ENCODE peak calls at places on chromosomes 7 and 10, in ten cellular contexts. One of them, this sample, is unnamed. For H3K36me3, the result is how much of the 10 kb centered on the place peaks cover.

GRCh38 chr7:24899905-24900304 is 80.1 kb downstream of the OSBPL3 start:
- DNase-seq in heart left ventricle: no peak
- DNase-seq in aorta: no peak
- DNase-seq in A673: no peak
- DNase-seq in GM12878: peak
- DNase-seq in keratinocyte: no peak
- DNase-seq in CD8-positive, alpha-beta memory T cell: no peak
- DNase-seq in GM23338: no peak
- DNase-seq in GM06990: peak
- DNase-seq in BJ: no peak
- DNase-seq in this sample: no peak

GRCh38 chr10:77406764-77407430 is 230.7 kb downstream of the KCNMA1 start:
- DNase-seq in heart left ventricle: no peak
- DNase-seq in aorta: no peak
- DNase-seq in A673: no peak
- DNase-seq in GM12878: no peak
- DNase-seq in keratinocyte: no peak
- DNase-seq in CD8-positive, alpha-beta memory T cell: no peak
- DNase-seq in GM23338: no peak
- DNase-seq in GM06990: no peak
- DNase-seq in BJ: no peak
- DNase-seq in this sample: no peak

GRCh38 chr10:97016728-97017473 is 168.9 kb downstream of the SLIT1 start:
- DNase-seq in heart left ventricle: no peak
- DNase-seq in aorta: no peak
- DNase-seq in A673: no peak
- DNase-seq in GM12878: peak
- DNase-seq in keratinocyte: no peak
- DNase-seq in CD8-positive, alpha-beta memory T cell: no peak
- DNase-seq in GM23338: peak
- DNase-seq in GM06990: peak
- DNase-seq in BJ: no peak
- DNase-seq in this sample: no peak

GRCh38 chr10:109914966-109915365 is 8.3 kb downstream of the XPNPEP1 start:
- DNase-seq in heart left ventricle: no peak
- DNase-seq in aorta: no peak
- DNase-seq in A673: peak
- DNase-seq in GM12878: peak
- DNase-seq in keratinocyte: no peak
- DNase-seq in CD8-positive, alpha-beta memory T cell: peak
- DNase-seq in GM23338: no peak
- DNase-seq in GM06990: peak
- DNase-seq in BJ: no peak
- DNase-seq in this sample: no peak

GRCh38 chr7:38398725-38399321 is 125.4 kb upstream of the TARP start:
- DNase-seq in heart left ventricle: peak
- DNase-seq in aorta: peak
- DNase-seq in A673: peak
- DNase-seq in GM12878: no peak
- DNase-seq in keratinocyte: no peak
- DNase-seq in CD8-positive, alpha-beta memory T cell: peak
- DNase-seq in GM23338: peak
- DNase-seq in GM06990: no peak
- DNase-seq in BJ: no peak
- DNase-seq in this sample: peak

GRCh38 chr10:78331391-78331922 is 297.8 kb downstream of the RPS24 start:
- DNase-seq in heart left ventricle: no peak
- DNase-seq in aorta: no peak
- DNase-seq in A673: no peak
- DNase-seq in GM12878: no peak
- DNase-seq in keratinocyte: no peak
- DNase-seq in CD8-positive, alpha-beta memory T cell: no peak
- DNase-seq in GM23338: no peak
- DNase-seq in GM06990: no peak
- DNase-seq in BJ: peak
- DNase-seq in this sample: no peak

GRCh38 chr7:50632561-50633413 is 67.6 kb upstream of the DDC start:
- DNase-seq in heart left ventricle: no peak
- DNase-seq in aorta: peak
- DNase-seq in A673: peak
- DNase-seq in GM12878: no peak
- DNase-seq in keratinocyte: no peak
- DNase-seq in CD8-positive, alpha-beta memory T cell: peak
- DNase-seq in GM23338: peak
- DNase-seq in GM06990: peak
- DNase-seq in BJ: no peak
- DNase-seq in this sample: peak

GRCh38 chr7:37128644-37129043 is 320.0 kb downstream of the ELMO1 start:
- DNase-seq in heart left ventricle: no peak
- DNase-seq in aorta: no peak
- DNase-seq in A673: no peak
- DNase-seq in GM12878: no peak
- DNase-seq in keratinocyte: no peak
- DNase-seq in CD8-positive, alpha-beta memory T cell: no peak
- DNase-seq in GM23338: no peak
- DNase-seq in GM06990: no peak
- DNase-seq in BJ: no peak
- DNase-seq in this sample: no peak

GRCh38 chr10:66572700-66573099 is 353.1 kb upstream of the LRRTM3 start:
- DNase-seq in heart left ventricle: no peak
- DNase-seq in aorta: no peak
- DNase-seq in A673: no peak
- DNase-seq in GM12878: no peak
- DNase-seq in keratinocyte: no peak
- DNase-seq in CD8-positive, alpha-beta memory T cell: no peak
- DNase-seq in GM23338: no peak
- DNase-seq in GM06990: no peak
- DNase-seq in BJ: no peak
- DNase-seq in this sample: no peak

GRCh38 chr7:2440608-2441245 is 35.5 kb downstream of the GRIFIN start:
- DNase-seq in heart left ventricle: no peak
- DNase-seq in aorta: no peak
- DNase-seq in A673: no peak
- DNase-seq in GM12878: no peak
- DNase-seq in keratinocyte: no peak
- DNase-seq in CD8-positive, alpha-beta memory T cell: no peak
- DNase-seq in GM23338: no peak
- DNase-seq in GM06990: no peak
- DNase-seq in BJ: no peak
- DNase-seq in this sample: no peak

GRCh38 chr10:19014034-19014433 is 34.6 kb upstream of the MALRD1 start:
- DNase-seq in heart left ventricle: no peak
- DNase-seq in aorta: no peak
- DNase-seq in A673: peak
- DNase-seq in GM12878: no peak
- DNase-seq in keratinocyte: peak
- DNase-seq in CD8-positive, alpha-beta memory T cell: no peak
- DNase-seq in GM23338: no peak
- DNase-seq in GM06990: no peak
- DNase-seq in BJ: peak
- DNase-seq in this sample: no peak

GRCh38 chr10:110268442-110268841 is 36.3 kb downstream of the SMNDC1 start:
- DNase-seq in heart left ventricle: peak
- DNase-seq in aorta: no peak
- DNase-seq in A673: no peak
- DNase-seq in GM12878: no peak
- DNase-seq in keratinocyte: no peak
- DNase-seq in CD8-positive, alpha-beta memory T cell: no peak
- DNase-seq in GM23338: no peak
- DNase-seq in GM06990: no peak
- DNase-seq in BJ: no peak
- DNase-seq in this sample: no peak

GRCh38 chr10:94043431-94043990 is 49.8 kb downstream of the PLCE1 start:
- DNase-seq in heart left ventricle: no peak
- DNase-seq in aorta: no peak
- DNase-seq in A673: no peak
- DNase-seq in GM12878: no peak
- DNase-seq in keratinocyte: no peak
- DNase-seq in CD8-positive, alpha-beta memory T cell: no peak
- DNase-seq in GM23338: no peak
- DNase-seq in GM06990: no peak
- DNase-seq in BJ: peak
- DNase-seq in this sample: no peak

GRCh38 chr10:28627102-28627501 is 50.2 kb upstream of the BAMBI start:
- DNase-seq in heart left ventricle: no peak
- DNase-seq in aorta: no peak
- DNase-seq in A673: peak
- DNase-seq in GM12878: no peak
- DNase-seq in keratinocyte: no peak
- DNase-seq in CD8-positive, alpha-beta memory T cell: no peak
- DNase-seq in GM23338: no peak
- DNase-seq in GM06990: no peak
- DNase-seq in BJ: no peak
- DNase-seq in this sample: no peak

GRCh38 chr7:143401265-143401664 is 7.4 kb downstream of the EPHA1 start:
- DNase-seq in heart left ventricle: no peak
- DNase-seq in aorta: peak
- DNase-seq in A673: no peak
- DNase-seq in GM12878: no peak
- DNase-seq in keratinocyte: no peak
- DNase-seq in CD8-positive, alpha-beta memory T cell: no peak
- DNase-seq in GM23338: no peak
- DNase-seq in GM06990: no peak
- DNase-seq in BJ: no peak
- DNase-seq in this sample: no peak

GRCh38 chr7:127504715-127505114 is 80.7 kb downstream of the GCC1 start:
- DNase-seq in heart left ventricle: no peak
- DNase-seq in aorta: no peak
- DNase-seq in A673: peak
- DNase-seq in GM12878: no peak
- DNase-seq in keratinocyte: no peak
- DNase-seq in CD8-positive, alpha-beta memory T cell: no peak
- DNase-seq in GM23338: peak
- DNase-seq in GM06990: no peak
- DNase-seq in BJ: no peak
- DNase-seq in this sample: peak

GRCh38 chr7:3092468-3092867 is 48.8 kb upstream of the CARD11 start:
- DNase-seq in heart left ventricle: peak
- DNase-seq in aorta: no peak
- DNase-seq in A673: no peak
- DNase-seq in GM12878: peak
- DNase-seq in keratinocyte: no peak
- DNase-seq in CD8-positive, alpha-beta memory T cell: peak
- DNase-seq in GM23338: no peak
- DNase-seq in GM06990: peak
- DNase-seq in BJ: no peak
- DNase-seq in this sample: no peak

GRCh38 chr10:105950410-105950809 is 1214.1 kb downstream of the SORCS1 start:
- DNase-seq in heart left ventricle: peak
- DNase-seq in aorta: no peak
- DNase-seq in A673: peak
- DNase-seq in GM12878: peak
- DNase-seq in keratinocyte: no peak
- DNase-seq in CD8-positive, alpha-beta memory T cell: no peak
- DNase-seq in GM23338: peak
- DNase-seq in GM06990: no peak
- DNase-seq in BJ: no peak
- DNase-seq in this sample: peak

GRCh38 chr7:56447864-56448693 is 331.9 kb upstream of the NUPR2 start:
- DNase-seq in heart left ventricle: no peak
- DNase-seq in aorta: peak
- DNase-seq in A673: no peak
- DNase-seq in GM12878: no peak
- DNase-seq in keratinocyte: no peak
- DNase-seq in CD8-positive, alpha-beta memory T cell: no peak
- DNase-seq in GM23338: no peak
- DNase-seq in GM06990: peak
- DNase-seq in BJ: no peak
- DNase-seq in this sample: no peak

GRCh38 chr10:92689663-92690210 is at the start of gene HHEX:
- DNase-seq in heart left ventricle: peak
- DNase-seq in aorta: peak
- DNase-seq in A673: peak
- DNase-seq in GM12878: no peak
- DNase-seq in keratinocyte: no peak
- DNase-seq in CD8-positive, alpha-beta memory T cell: peak
- DNase-seq in GM23338: no peak
- DNase-seq in GM06990: peak
- DNase-seq in BJ: no peak
- DNase-seq in this sample: peak
- H3K36me3 ChIP-seq in heart left ventricle: under half
- H3K36me3 ChIP-seq in aorta: under half
- H3K36me3 ChIP-seq in A673: under half
- H3K36me3 ChIP-seq in GM12878: under half
- H3K36me3 ChIP-seq in keratinocyte: under half
- H3K36me3 ChIP-seq in CD8-positive, alpha-beta memory T cell: under half
- H3K36me3 ChIP-seq in GM23338: under half
- H3K36me3 ChIP-seq in GM06990: under half
- H3K36me3 ChIP-seq in BJ: under half
- H3K36me3 ChIP-seq in this sample: under half

GRCh38 chr10:14906765-14907164 is 28.1 kb downstream of the SUV39H2 start:
- DNase-seq in heart left ventricle: no peak
- DNase-seq in aorta: no peak
- DNase-seq in A673: no peak
- DNase-seq in GM12878: no peak
- DNase-seq in keratinocyte: no peak
- DNase-seq in CD8-positive, alpha-beta memory T cell: no peak
- DNase-seq in GM23338: no peak
- DNase-seq in GM06990: no peak
- DNase-seq in BJ: no peak
- DNase-seq in this sample: no peak
- H3K36me3 ChIP-seq in heart left ventricle: under half
- H3K36me3 ChIP-seq in aorta: under half
- H3K36me3 ChIP-seq in A673: half or more
- H3K36me3 ChIP-seq in GM12878: under half
- H3K36me3 ChIP-seq in keratinocyte: under half
- H3K36me3 ChIP-seq in CD8-positive, alpha-beta memory T cell: under half
- H3K36me3 ChIP-seq in GM23338: under half
- H3K36me3 ChIP-seq in GM06990: under half
- H3K36me3 ChIP-seq in BJ: under half
- H3K36me3 ChIP-seq in this sample: half or more

DNA sequence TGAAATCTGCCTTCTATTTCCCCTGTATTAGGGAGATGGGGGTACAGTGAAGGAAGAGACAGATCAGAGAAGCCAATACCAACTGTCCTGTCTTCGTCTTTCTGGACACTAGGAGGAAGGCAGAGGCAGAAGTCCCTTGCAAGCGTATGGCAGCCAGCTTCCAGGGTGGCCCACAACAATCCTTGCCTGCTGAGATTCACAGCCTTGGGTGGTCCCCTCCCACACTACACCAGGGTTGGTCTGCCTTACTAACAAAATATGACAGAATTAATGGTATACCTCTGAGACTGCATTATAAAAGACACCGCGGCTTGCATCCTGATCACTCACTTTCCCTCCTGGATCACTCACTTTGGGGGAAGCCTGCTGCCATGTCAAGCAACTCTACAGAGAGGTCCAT is 90.4 kb downstream of the IDE start:
- DNase-seq in heart left ventricle: no peak
- DNase-seq in aorta: no peak
- DNase-seq in A673: no peak
- DNase-seq in GM12878: no peak
- DNase-seq in keratinocyte: no peak
- DNase-seq in CD8-positive, alpha-beta memory T cell: no peak
- DNase-seq in GM23338: no peak
- DNase-seq in GM06990: no peak
- DNase-seq in BJ: no peak
- DNase-seq in this sample: no peak
- H3K36me3 ChIP-seq in heart left ventricle: under half
- H3K36me3 ChIP-seq in aorta: under half
- H3K36me3 ChIP-seq in A673: under half
- H3K36me3 ChIP-seq in GM12878: under half
- H3K36me3 ChIP-seq in keratinocyte: under half
- H3K36me3 ChIP-seq in CD8-positive, alpha-beta memory T cell: under half
- H3K36me3 ChIP-seq in GM23338: under half
- H3K36me3 ChIP-seq in GM06990: under half
- H3K36me3 ChIP-seq in BJ: under half
- H3K36me3 ChIP-seq in this sample: under half

GRCh38 chr10:95237376-95238170 is 43.5 kb downstream of the ACSM6 start:
- DNase-seq in heart left ventricle: no peak
- DNase-seq in aorta: no peak
- DNase-seq in A673: no peak
- DNase-seq in GM12878: no peak
- DNase-seq in keratinocyte: no peak
- DNase-seq in CD8-positive, alpha-beta memory T cell: no peak
- DNase-seq in GM23338: no peak
- DNase-seq in GM06990: no peak
- DNase-seq in BJ: no peak
- DNase-seq in this sample: no peak
- H3K36me3 ChIP-seq in heart left ventricle: under half
- H3K36me3 ChIP-seq in aorta: under half
- H3K36me3 ChIP-seq in A673: under half
- H3K36me3 ChIP-seq in GM12878: half or more
- H3K36me3 ChIP-seq in keratinocyte: under half
- H3K36me3 ChIP-seq in CD8-positive, alpha-beta memory T cell: under half
- H3K36me3 ChIP-seq in GM23338: under half
- H3K36me3 ChIP-seq in GM06990: under half
- H3K36me3 ChIP-seq in BJ: under half
- H3K36me3 ChIP-seq in this sample: under half

This sample was measured in HAP-1.